ENCODE peak calls at places on chromosomes 7 and 10, in six cellular contexts. Z, Q, D, G, M and Y are unnamed samples.

GRCh38 chr10:46245381-46245900 is 41.4 kb upstream of the ANTXRL start:
- DNase-seq in Z (peak), Q (no peak), D (no peak), G (peak), M (no peak), Y (no peak)

GRCh38 chr7:28207486-28208158 is 27.0 kb upstream of the JAZF1 start:
- DNase-seq in Z (no peak), Q (peak), D (no peak), G (no peak), M (no peak), Y (no peak)

GRCh38 chr10:117596666-117597065 is 54.1 kb downstream of the EMX2 start:
- DNase-seq in Z (no peak), Q (no peak), D (no peak), G (no peak), M (no peak), Y (no peak)

GRCh38 chr7:3162286-3162685 is 118.6 kb upstream of the CARD11 start:
- DNase-seq in Z (no peak), Q (peak), D (no peak), G (no peak), M (no peak), Y (no peak)

GRCh38 chr10:48526371-48526821 is 78.5 kb downstream of the ARHGAP22 start:
- DNase-seq in Z (no peak), Q (peak), D (no peak), G (peak), M (no peak), Y (no peak)

GRCh38 chr10:128922619-128923018 is 544.4 kb upstream of the MGMT start:
- DNase-seq in Z (no peak), Q (no peak), D (no peak), G (no peak), M (no peak), Y (no peak)

GRCh38 chr10:48287417-48288391 is 13.2 kb upstream of the FRMPD2 start:
- DNase-seq in Z (peak), Q (no peak), D (no peak), G (no peak), M (no peak), Y (peak)

GRCh38 chr7:40945788-40946187 is 757.1 kb downstream of the INHBA start:
- DNase-seq in Z (no peak), Q (no peak), D (no peak), G (no peak), M (no peak), Y (no peak)

GRCh38 chr7:20306499-20306946 is 24.2 kb upstream of the ITGB8 start:
- DNase-seq in Z (no peak), Q (peak), D (no peak), G (peak), M (no peak), Y (no peak)

GRCh38 chr7:98681951-98682350 is 64.9 kb downstream of the NPTX2 start:
- DNase-seq in Z (no peak), Q (no peak), D (no peak), G (no peak), M (no peak), Y (no peak)

GRCh38 chr10:26464632-26465280 is 26.6 kb downstream of the APBB1IP start:
- DNase-seq in Z (no peak), Q (no peak), D (no peak), G (no peak), M (no peak), Y (no peak)

GRCh38 chr10:100972115-100972903 is 3.0 kb downstream of the SEMA4G start:
- DNase-seq in Z (peak), Q (no peak), D (no peak), G (no peak), M (no peak), Y (no peak)

GRCh38 chr10:133466683-133467275 is 13.0 kb downstream of the SCART1 start:
- DNase-seq in Z (no peak), Q (no peak), D (no peak), G (no peak), M (no peak), Y (no peak)

DNA sequence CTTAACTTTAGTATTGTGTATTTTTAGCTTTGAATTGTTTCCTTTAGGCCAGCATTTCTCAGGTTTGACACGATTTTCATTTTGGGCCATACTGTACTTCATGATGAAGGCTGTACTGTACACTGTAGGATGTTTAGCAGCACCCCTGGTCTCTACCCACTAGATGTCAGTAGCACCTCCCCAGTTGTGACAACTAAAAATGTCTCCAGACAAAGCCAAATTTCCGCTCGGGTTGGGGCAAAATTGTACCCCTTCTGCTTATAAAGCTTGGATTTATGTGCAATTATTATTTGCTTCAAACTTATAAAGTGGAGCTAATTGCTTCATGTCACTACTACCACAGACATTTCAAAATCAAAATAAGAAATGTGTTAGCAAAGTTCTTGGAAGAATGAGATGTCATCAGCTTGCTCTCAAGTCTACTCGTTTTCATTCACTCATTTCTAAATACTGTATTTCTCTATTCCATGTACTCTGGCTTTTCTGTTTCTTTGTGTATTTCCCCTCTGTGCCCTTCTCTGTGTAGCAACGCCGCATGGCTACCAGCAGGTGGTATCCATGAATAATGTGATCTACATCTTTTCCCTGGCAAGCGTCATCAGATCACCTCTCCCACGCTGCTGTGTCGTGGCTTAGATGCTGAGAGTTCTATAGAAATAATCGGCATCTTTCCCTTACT is 47.7 kb upstream of the CALCR start:
- DNase-seq in Z (no peak), Q (peak), D (no peak), G (peak), M (no peak), Y (no peak)
- TF ChIP-seq CTCF in Z (no peak), Q (peak), D (no peak), G (peak), M (no peak), Y (no peak)

GRCh38 chr10:58609525-58610150 is 97.0 kb downstream of the BICC1 start:
- DNase-seq in Z (no peak), Q (no peak), D (no peak), G (no peak), M (no peak), Y (no peak)

GRCh38 chr10:58608826-58609225 is 96.2 kb downstream of the BICC1 start:
- DNase-seq in Z (no peak), Q (no peak), D (no peak), G (no peak), M (no peak), Y (no peak)

GRCh38 chr10:58608356-58608755 is 95.7 kb downstream of the BICC1 start:
- DNase-seq in Z (no peak), Q (peak), D (no peak), G (no peak), M (no peak), Y (no peak)
- TF ChIP-seq CTCF in Z (no peak), Q (no peak), D (no peak), G (no peak), M (no peak), Y (no peak)

GRCh38 chr10:18689498-18689897 is 30.3 kb downstream of the ARL5B start:
- DNase-seq in Z (no peak), Q (peak), D (no peak), G (no peak), M (no peak), Y (no peak)
- TF ChIP-seq CTCF in Z (no peak), Q (peak), D (no peak), G (peak), M (no peak), Y (peak)

DNA sequence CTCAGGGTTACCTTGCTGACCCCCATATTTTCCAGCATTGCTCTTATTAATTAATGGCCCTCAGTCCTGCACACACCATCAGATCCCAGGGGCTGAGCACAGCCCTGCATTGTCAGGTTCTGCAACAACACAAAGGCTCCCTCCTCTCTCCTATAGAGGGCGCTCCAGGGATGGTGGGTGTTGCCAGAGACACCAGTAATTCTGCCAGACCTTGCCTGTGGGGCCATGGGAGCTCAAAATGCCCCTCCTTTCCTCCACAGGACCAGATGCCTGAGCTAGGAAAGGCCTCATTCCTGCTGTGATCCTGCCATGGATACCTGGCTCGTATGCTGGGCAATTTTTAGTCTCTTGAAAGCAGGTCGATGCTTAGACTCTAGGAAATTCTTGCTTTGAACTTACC is 42.8 kb upstream of the PRSS58 start:
- DNase-seq in Z (no peak), Q (no peak), D (no peak), G (peak), M (no peak), Y (no peak)
- TF ChIP-seq CTCF in Z (no peak), Q (no peak), D (no peak), G (peak), M (no peak), Y (no peak)

DNA sequence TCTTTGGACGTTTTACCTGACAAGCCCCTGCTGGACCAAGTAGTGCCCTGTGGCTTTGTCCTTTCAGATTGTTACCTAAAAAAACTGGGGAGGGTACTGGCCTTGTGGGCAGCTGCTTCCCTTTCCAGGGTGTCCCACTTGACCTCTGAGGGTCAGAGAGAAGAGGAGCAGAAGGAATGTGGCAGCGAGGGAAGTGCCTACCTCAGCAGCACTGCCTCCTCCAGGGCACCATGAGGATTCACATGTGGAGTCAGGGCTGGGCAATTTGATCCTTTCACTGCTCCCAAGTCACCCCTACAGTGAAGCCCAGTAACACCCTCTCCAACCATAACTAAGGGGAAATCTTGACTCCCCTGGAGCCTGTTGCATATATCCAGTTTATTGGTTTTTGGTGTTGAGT is 64.6 kb downstream of the ITGB1 start:
- DNase-seq in Z (no peak), Q (no peak), D (no peak), G (peak), M (no peak), Y (no peak)
- TF ChIP-seq CTCF in Z (no peak), Q (peak), D (no peak), G (peak), M (no peak), Y (no peak)

DNA sequence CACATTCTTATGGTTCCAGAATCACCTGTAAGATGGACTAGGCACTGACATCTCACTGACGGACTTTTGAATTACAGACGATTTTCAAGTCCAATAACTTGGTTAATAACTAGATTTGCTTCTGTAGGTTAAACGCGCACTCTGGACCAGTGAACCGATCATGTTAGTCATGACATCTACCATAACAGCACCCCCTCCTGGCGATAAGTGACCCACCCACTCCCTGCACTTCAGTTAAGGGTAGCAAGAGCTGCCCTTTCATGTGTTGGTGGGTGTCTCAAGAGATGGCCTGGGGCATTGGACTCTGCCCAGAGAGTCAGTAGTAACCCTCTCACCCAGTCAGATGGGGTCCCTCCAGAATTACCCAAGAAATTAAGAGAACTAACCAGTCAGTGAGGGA is 12.9 kb downstream of the GRM8 start:
- DNase-seq in Z (no peak), Q (no peak), D (no peak), G (peak), M (no peak), Y (no peak)
- TF ChIP-seq CTCF in Z (no peak), Q (no peak), D (no peak), G (peak), M (no peak), Y (no peak)

GRCh38 chr7:82625377-82625776 is 181.8 kb upstream of the CACNA2D1 start:
- DNase-seq in Z (no peak), Q (no peak), D (no peak), G (no peak), M (no peak), Y (no peak)
- TF ChIP-seq CTCF in Z (no peak), Q (peak), D (no peak), G (peak), M (no peak), Y (no peak)

DNA sequence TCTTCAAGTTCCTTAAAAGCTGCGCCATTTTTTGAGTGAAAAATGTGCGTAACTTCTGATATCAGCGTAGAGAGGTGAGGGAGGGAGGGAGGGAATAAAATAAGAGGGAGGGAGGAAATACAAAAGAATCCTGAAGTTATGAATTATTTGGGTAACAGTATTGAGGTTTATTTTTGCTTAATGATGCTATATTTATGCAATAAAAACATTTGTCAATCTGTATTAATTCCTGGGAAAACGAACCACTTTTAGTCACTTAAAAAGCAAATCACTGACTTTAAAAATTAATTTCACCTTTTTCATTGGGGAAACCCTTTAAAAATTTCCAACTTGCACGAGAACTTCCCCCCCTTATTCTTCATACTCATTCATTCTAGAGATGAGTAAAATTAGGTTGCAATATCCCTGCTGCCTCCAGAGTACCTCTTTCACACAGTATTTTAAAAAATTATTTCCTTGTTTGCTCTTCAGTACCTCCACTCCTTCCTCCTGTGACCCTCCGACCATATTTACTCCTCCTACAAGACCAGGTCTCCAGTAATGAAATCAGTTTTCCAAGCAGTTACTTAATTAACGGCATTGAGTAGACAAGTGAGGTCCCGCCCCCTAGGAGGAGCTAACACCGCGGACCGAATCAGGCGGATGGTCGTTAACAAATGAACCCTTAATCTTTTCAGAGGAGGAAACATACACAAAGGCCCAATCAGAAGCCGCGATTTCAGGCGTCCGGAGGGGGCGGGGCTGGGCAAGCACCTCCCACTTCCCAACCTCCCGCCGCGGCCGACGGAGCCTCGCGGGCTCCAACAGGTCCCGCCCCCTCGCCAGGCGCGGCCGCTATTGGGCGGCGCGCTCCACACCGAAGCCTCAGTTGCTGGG is 521 bp upstream of the TRIM24 start:
- DNase-seq in Z (peak), Q (peak), D (peak), G (peak), M (peak), Y (peak)
- TF ChIP-seq CTCF in Z (peak), Q (peak), D (no peak), G (no peak), M (peak), Y (peak)

GRCh38 chr10:122163182-122164027 is 107.7 kb upstream of the BTBD16 start:
- DNase-seq in Z (no peak), Q (no peak), D (no peak), G (peak), M (no peak), Y (peak)

GRCh38 chr10:122164815-122165491 is 106.1 kb upstream of the BTBD16 start:
- DNase-seq in Z (no peak), Q (no peak), D (no peak), G (no peak), M (no peak), Y (no peak)

GRCh38 chr10:122164028-122164601 is 107.0 kb upstream of the BTBD16 start:
- DNase-seq in Z (no peak), Q (no peak), D (no peak), G (no peak), M (no peak), Y (no peak)

GRCh38 chr10:122161795-122162194 is 109.3 kb upstream of the BTBD16 start:
- DNase-seq in Z (no peak), Q (no peak), D (no peak), G (no peak), M (no peak), Y (no peak)

DNA sequence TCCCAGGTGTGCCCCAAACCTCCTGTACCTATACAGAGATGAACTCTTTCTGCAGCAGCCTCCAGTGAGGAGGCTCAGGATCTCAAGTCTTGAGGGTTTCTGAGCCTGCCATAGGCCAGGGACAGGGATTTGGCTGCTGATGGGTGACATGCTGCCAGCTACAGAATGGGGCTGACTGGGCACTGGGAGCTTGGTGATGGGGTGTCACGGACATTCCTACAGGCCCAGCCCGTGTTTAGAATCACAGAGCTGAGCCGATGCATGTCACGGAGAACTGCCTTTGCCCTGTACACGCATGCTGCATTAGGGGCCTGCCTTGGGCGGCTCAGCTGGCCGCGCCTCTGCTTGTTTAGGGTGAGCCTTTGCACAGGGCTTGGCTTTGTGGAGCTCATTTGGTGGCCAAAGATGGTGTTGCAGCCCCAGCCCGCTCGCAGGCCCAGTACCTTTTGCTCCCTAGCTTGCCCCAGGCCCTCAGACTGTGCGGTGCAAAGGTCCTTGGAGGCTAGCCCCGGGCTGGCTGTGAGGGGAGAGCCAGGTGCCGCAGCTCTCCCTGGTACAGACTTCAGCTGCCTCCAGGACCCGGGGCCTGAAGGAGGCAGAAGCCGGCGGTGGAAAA is 108.4 kb upstream of the BTBD16 start:
- DNase-seq in Z (no peak), Q (no peak), D (no peak), G (no peak), M (no peak), Y (peak)
- TF ChIP-seq CTCF in Z (no peak), Q (no peak), D (no peak), G (peak), M (peak), Y (no peak)

GRCh38 chr10:71982269-71983178 is 18.3 kb downstream of the CHST3 start:
- DNase-seq in Z (no peak), Q (no peak), D (no peak), G (no peak), M (no peak), Y (no peak)
- TF ChIP-seq CTCF in Z (no peak), Q (no peak), D (no peak), G (peak), M (no peak), Y (no peak)